ENCODE peak calls at places on chromosomes 11 and 22, in eight cellular contexts. One of them, this sample, is unnamed.

GRCh38 chr22:27880778-27881394 is 38.2 kb downstream of the PITPNB start:
- DNase-seq in kidney epithelial cell: peak
- DNase-seq in lower leg skin: peak
- DNase-seq in stomach: no peak
- DNase-seq in body of pancreas: peak
- DNase-seq in upper lobe of right lung: no peak
- DNase-seq in endodermal cell: no peak
- DNase-seq in esophagus squamous epithelium: no peak
- DNase-seq in this sample: no peak

GRCh38 chr11:47991266-47991830 is 11.0 kb downstream of the PTPRJ start:
- DNase-seq in endodermal cell: peak
- DNase-seq in kidney epithelial cell: peak
- DNase-seq in esophagus squamous epithelium: no peak
- DNase-seq in lower leg skin: no peak
- DNase-seq in body of pancreas: peak
- DNase-seq in upper lobe of right lung: peak
- DNase-seq in stomach: peak
- DNase-seq in this sample: no peak

GRCh38 chr11:123569387-123569786 is 85.0 kb downstream of the SCN3B start:
- DNase-seq in endodermal cell: no peak
- DNase-seq in lower leg skin: no peak
- DNase-seq in esophagus squamous epithelium: no peak
- DNase-seq in body of pancreas: no peak
- DNase-seq in stomach: no peak
- DNase-seq in kidney epithelial cell: no peak
- DNase-seq in upper lobe of right lung: no peak
- DNase-seq in this sample: no peak

GRCh38 chr11:21988477-21988876 is 204.4 kb upstream of the ANO5 start:
- DNase-seq in kidney epithelial cell: no peak
- DNase-seq in stomach: no peak
- DNase-seq in lower leg skin: no peak
- DNase-seq in esophagus squamous epithelium: no peak
- DNase-seq in body of pancreas: no peak
- DNase-seq in endodermal cell: no peak
- DNase-seq in upper lobe of right lung: no peak
- DNase-seq in this sample: no peak

GRCh38 chr22:36480941-36481392 is 473 bp downstream of the TXN2 start:
- DNase-seq in body of pancreas: no peak
- DNase-seq in kidney epithelial cell: no peak
- DNase-seq in endodermal cell: no peak
- DNase-seq in esophagus squamous epithelium: no peak
- DNase-seq in upper lobe of right lung: no peak
- DNase-seq in stomach: no peak
- DNase-seq in lower leg skin: no peak
- DNase-seq in this sample: no peak

GRCh38 chr11:87038235-87038960 is 664 bp downstream of the TMEM135 start:
- DNase-seq in upper lobe of right lung: no peak
- DNase-seq in esophagus squamous epithelium: no peak
- DNase-seq in endodermal cell: no peak
- DNase-seq in body of pancreas: no peak
- DNase-seq in kidney epithelial cell: no peak
- DNase-seq in stomach: no peak
- DNase-seq in lower leg skin: no peak
- DNase-seq in this sample: no peak

GRCh38 chr22:24502540-24502939 is 7.4 kb downstream of the UPB1 start:
- DNase-seq in endodermal cell: no peak
- DNase-seq in lower leg skin: no peak
- DNase-seq in esophagus squamous epithelium: no peak
- DNase-seq in upper lobe of right lung: no peak
- DNase-seq in stomach: no peak
- DNase-seq in kidney epithelial cell: no peak
- DNase-seq in body of pancreas: no peak
- DNase-seq in this sample: no peak

GRCh38 chr11:60788401-60789110 is 3.4 kb downstream of the MS4A10 start:
- DNase-seq in upper lobe of right lung: no peak
- DNase-seq in stomach: no peak
- DNase-seq in esophagus squamous epithelium: no peak
- DNase-seq in endodermal cell: no peak
- DNase-seq in kidney epithelial cell: no peak
- DNase-seq in body of pancreas: peak
- DNase-seq in lower leg skin: no peak
- DNase-seq in this sample: no peak

GRCh38 chr11:34624069-34624468 is 3.2 kb downstream of the EHF start:
- DNase-seq in esophagus squamous epithelium: no peak
- DNase-seq in upper lobe of right lung: peak
- DNase-seq in body of pancreas: peak
- DNase-seq in stomach: peak
- DNase-seq in endodermal cell: no peak
- DNase-seq in kidney epithelial cell: no peak
- DNase-seq in lower leg skin: no peak
- DNase-seq in this sample: peak

GRCh38 chr11:76523147-76523546 is 78.3 kb downstream of the EMSY start:
- DNase-seq in body of pancreas: no peak
- DNase-seq in esophagus squamous epithelium: no peak
- DNase-seq in lower leg skin: no peak
- DNase-seq in stomach: no peak
- DNase-seq in endodermal cell: peak
- DNase-seq in upper lobe of right lung: no peak
- DNase-seq in kidney epithelial cell: no peak
- DNase-seq in this sample: no peak

GRCh38 chr11:70826541-70826943 is 425.8 kb downstream of the SHANK2 start:
- DNase-seq in esophagus squamous epithelium: no peak
- DNase-seq in body of pancreas: peak
- DNase-seq in lower leg skin: no peak
- DNase-seq in stomach: no peak
- DNase-seq in kidney epithelial cell: no peak
- DNase-seq in upper lobe of right lung: no peak
- DNase-seq in endodermal cell: peak
- DNase-seq in this sample: no peak

GRCh38 chr22:42397332-42398246 is 34.6 kb downstream of the NFAM1 start:
- DNase-seq in stomach: no peak
- DNase-seq in lower leg skin: peak
- DNase-seq in body of pancreas: no peak
- DNase-seq in endodermal cell: no peak
- DNase-seq in upper lobe of right lung: no peak
- DNase-seq in esophagus squamous epithelium: no peak
- DNase-seq in kidney epithelial cell: no peak
- DNase-seq in this sample: peak

GRCh38 chr11:60987577-60988277 is 16.2 kb downstream of the CD6 start:
- DNase-seq in esophagus squamous epithelium: no peak
- DNase-seq in endodermal cell: peak
- DNase-seq in stomach: no peak
- DNase-seq in upper lobe of right lung: no peak
- DNase-seq in lower leg skin: no peak
- DNase-seq in body of pancreas: no peak
- DNase-seq in kidney epithelial cell: no peak
- DNase-seq in this sample: no peak

GRCh38 chr11:1755344-1756023 is 5.1 kb upstream of the IFITM10 start:
- DNase-seq in esophagus squamous epithelium: no peak
- DNase-seq in stomach: no peak
- DNase-seq in kidney epithelial cell: no peak
- DNase-seq in lower leg skin: no peak
- DNase-seq in endodermal cell: no peak
- DNase-seq in upper lobe of right lung: peak
- DNase-seq in body of pancreas: no peak
- DNase-seq in this sample: no peak

GRCh38 chr11:75277211-75277805 is 36.7 kb downstream of the TPBGL start:
- DNase-seq in stomach: peak
- DNase-seq in kidney epithelial cell: no peak
- DNase-seq in endodermal cell: no peak
- DNase-seq in esophagus squamous epithelium: no peak
- DNase-seq in body of pancreas: no peak
- DNase-seq in upper lobe of right lung: peak
- DNase-seq in lower leg skin: no peak
- DNase-seq in this sample: no peak

GRCh38 chr11:132579686-132580085 is 952.6 kb downstream of the OPCML start:
- DNase-seq in kidney epithelial cell: no peak
- DNase-seq in lower leg skin: no peak
- DNase-seq in body of pancreas: no peak
- DNase-seq in endodermal cell: no peak
- DNase-seq in esophagus squamous epithelium: no peak
- DNase-seq in upper lobe of right lung: no peak
- DNase-seq in stomach: no peak
- DNase-seq in this sample: no peak

GRCh38 chr22:27456696-27457503 is 344.7 kb downstream of the MN1 start:
- DNase-seq in esophagus squamous epithelium: no peak
- DNase-seq in body of pancreas: no peak
- DNase-seq in kidney epithelial cell: peak
- DNase-seq in endodermal cell: no peak
- DNase-seq in lower leg skin: no peak
- DNase-seq in stomach: no peak
- DNase-seq in upper lobe of right lung: no peak
- DNase-seq in this sample: no peak

DNA sequence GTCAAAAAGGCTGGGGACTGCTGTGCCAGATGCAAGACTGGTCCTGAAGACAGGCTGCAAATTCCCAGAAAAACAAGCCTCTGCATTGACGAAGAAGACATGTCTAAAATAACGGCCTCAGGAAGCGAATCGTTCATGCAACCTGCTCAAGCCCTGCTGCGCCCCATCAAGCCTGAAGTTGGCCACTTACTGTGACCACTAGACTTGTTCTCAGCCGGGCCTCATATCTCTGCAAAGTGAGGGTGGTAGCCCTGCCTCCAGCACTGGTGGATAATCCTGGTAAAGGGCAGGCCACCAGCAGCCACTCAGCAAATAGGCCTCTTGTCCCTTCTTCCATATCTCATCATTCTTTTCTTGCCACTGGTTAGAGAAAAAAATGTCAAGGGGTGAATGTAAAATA is 11.8 kb downstream of the LTO1 start:
- DNase-seq in stomach: no peak
- DNase-seq in body of pancreas: no peak
- DNase-seq in endodermal cell: peak
- DNase-seq in upper lobe of right lung: no peak
- DNase-seq in lower leg skin: no peak
- DNase-seq in kidney epithelial cell: no peak
- DNase-seq in esophagus squamous epithelium: no peak
- DNase-seq in this sample: no peak
- TF ChIP-seq CTCF in stomach: no peak
- TF ChIP-seq CTCF in body of pancreas: no peak
- TF ChIP-seq CTCF in endodermal cell: no peak
- TF ChIP-seq CTCF in upper lobe of right lung: no peak
- TF ChIP-seq CTCF in lower leg skin: no peak
- TF ChIP-seq CTCF in kidney epithelial cell: no peak
- TF ChIP-seq CTCF in esophagus squamous epithelium: no peak
- TF ChIP-seq CTCF in this sample: no peak

DNA sequence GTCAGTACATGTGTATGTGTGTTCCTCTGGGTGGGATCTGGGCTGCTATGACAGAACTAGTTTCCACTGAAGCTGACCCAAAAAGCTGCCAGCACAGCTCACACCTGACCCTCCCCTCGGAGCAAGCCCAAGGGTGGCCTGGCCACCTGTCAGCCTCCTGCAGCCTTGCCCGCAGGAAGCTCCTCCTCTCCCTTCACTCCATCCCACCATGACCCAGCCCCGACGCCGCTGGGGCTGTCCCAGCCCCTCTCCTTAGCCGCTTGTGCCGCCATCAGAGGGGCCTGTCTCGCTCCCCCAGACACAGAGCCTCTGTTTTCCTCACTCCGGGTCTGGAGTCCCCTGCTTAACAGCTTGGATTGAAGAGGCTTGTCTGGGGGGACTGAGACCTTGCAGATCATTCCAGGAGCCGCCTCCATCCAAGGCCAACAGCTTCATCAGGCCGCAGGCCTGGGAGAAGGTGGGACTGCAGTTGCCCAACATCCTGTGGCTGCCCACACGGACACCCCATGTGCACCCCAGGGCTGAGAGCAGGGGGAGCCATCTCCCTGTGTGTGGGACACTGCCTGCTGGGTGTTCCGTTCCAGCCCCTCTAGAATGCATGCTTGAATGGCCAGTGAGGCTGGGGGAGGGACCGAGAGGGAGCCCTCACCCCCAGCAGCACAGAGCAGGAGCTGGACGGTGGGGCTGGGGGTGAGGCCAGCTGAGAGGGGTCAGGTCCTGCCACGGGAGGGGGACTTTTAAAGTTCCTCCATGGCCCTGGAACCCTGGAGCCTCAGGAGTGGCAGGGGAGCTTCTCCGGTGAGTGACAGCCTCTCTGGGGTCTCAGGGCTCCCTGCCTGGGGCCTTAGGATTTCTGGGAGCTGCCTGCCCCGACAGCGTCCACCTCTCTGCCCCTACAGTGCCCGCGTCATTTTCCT is 696 bp downstream of the MRGPRF start:
- DNase-seq in lower leg skin: no peak
- DNase-seq in endodermal cell: peak
- DNase-seq in body of pancreas: no peak
- DNase-seq in upper lobe of right lung: no peak
- DNase-seq in kidney epithelial cell: no peak
- DNase-seq in stomach: no peak
- DNase-seq in esophagus squamous epithelium: no peak
- DNase-seq in this sample: no peak
- H3K4me3 ChIP-seq in lower leg skin: peak
- H3K4me3 ChIP-seq in endodermal cell: peak
- H3K4me3 ChIP-seq in body of pancreas: no peak
- H3K4me3 ChIP-seq in upper lobe of right lung: peak
- H3K4me3 ChIP-seq in kidney epithelial cell: no peak
- H3K4me3 ChIP-seq in stomach: peak
- H3K4me3 ChIP-seq in esophagus squamous epithelium: peak
- H3K4me3 ChIP-seq in this sample: no peak

GRCh38 chr22:35465109-35465701 is 65.3 kb downstream of the MCM5 start:
- DNase-seq in stomach: no peak
- DNase-seq in esophagus squamous epithelium: no peak
- DNase-seq in lower leg skin: peak
- DNase-seq in endodermal cell: no peak
- DNase-seq in body of pancreas: peak
- DNase-seq in upper lobe of right lung: no peak
- DNase-seq in kidney epithelial cell: no peak
- DNase-seq in this sample: no peak
- TF ChIP-seq CTCF in stomach: no peak
- TF ChIP-seq CTCF in esophagus squamous epithelium: no peak
- TF ChIP-seq CTCF in lower leg skin: no peak
- TF ChIP-seq CTCF in endodermal cell: no peak
- TF ChIP-seq CTCF in body of pancreas: no peak
- TF ChIP-seq CTCF in upper lobe of right lung: no peak
- TF ChIP-seq CTCF in kidney epithelial cell: no peak
- TF ChIP-seq CTCF in this sample: no peak

GRCh38 chr11:36381005-36381350 is 84.9 kb downstream of the PRR5L start:
- DNase-seq in upper lobe of right lung: no peak
- DNase-seq in kidney epithelial cell: no peak
- DNase-seq in stomach: no peak
- DNase-seq in body of pancreas: no peak
- DNase-seq in lower leg skin: no peak
- DNase-seq in endodermal cell: no peak
- DNase-seq in esophagus squamous epithelium: no peak
- DNase-seq in this sample: no peak

GRCh38 chr11:36377759-36378553 is 81.9 kb downstream of the PRR5L start:
- DNase-seq in esophagus squamous epithelium: no peak
- DNase-seq in lower leg skin: no peak
- DNase-seq in stomach: no peak
- DNase-seq in endodermal cell: no peak
- DNase-seq in body of pancreas: no peak
- DNase-seq in kidney epithelial cell: no peak
- DNase-seq in upper lobe of right lung: no peak
- DNase-seq in this sample: no peak

GRCh38 chr11:36380296-36381004 is 84.4 kb downstream of the PRR5L start:
- DNase-seq in upper lobe of right lung: no peak
- DNase-seq in body of pancreas: no peak
- DNase-seq in esophagus squamous epithelium: no peak
- DNase-seq in endodermal cell: no peak
- DNase-seq in kidney epithelial cell: no peak
- DNase-seq in stomach: no peak
- DNase-seq in lower leg skin: no peak
- DNase-seq in this sample: no peak

GRCh38 chr11:36376888-36377758 is 81.0 kb downstream of the PRR5L start:
- DNase-seq in endodermal cell: peak
- DNase-seq in kidney epithelial cell: no peak
- DNase-seq in lower leg skin: peak
- DNase-seq in esophagus squamous epithelium: no peak
- DNase-seq in body of pancreas: peak
- DNase-seq in stomach: peak
- DNase-seq in upper lobe of right lung: peak
- DNase-seq in this sample: peak

GRCh38 chr11:36379653-36380052 is 83.6 kb downstream of the PRR5L start:
- DNase-seq in kidney epithelial cell: no peak
- DNase-seq in esophagus squamous epithelium: no peak
- DNase-seq in endodermal cell: no peak
- DNase-seq in upper lobe of right lung: no peak
- DNase-seq in lower leg skin: no peak
- DNase-seq in stomach: no peak
- DNase-seq in body of pancreas: no peak
- DNase-seq in this sample: no peak
- H3K4me3 ChIP-seq in kidney epithelial cell: no peak
- H3K4me3 ChIP-seq in esophagus squamous epithelium: no peak
- H3K4me3 ChIP-seq in endodermal cell: peak
- H3K4me3 ChIP-seq in upper lobe of right lung: no peak
- H3K4me3 ChIP-seq in lower leg skin: no peak
- H3K4me3 ChIP-seq in stomach: no peak
- H3K4me3 ChIP-seq in body of pancreas: no peak
- H3K4me3 ChIP-seq in this sample: no peak

This sample was measured in GM06990.